ENCODE peak calls at places on chromosomes 11 and 22, in eight cellular contexts. E is prostate gland, S is A549, V is uterus, M is esophagus squamous epithelium, D is stomach, Z is tibial nerve, L is heart left ventricle. C is an unnamed sample.

GRCh38 chr11:60281482-60281881 is 1.0 kb downstream of the MS4A4A start:
- DNase-seq in E (no peak), S (no peak), V (no peak), M (no peak), D (no peak), Z (no peak), L (no peak), C (no peak)

GRCh38 chr11:10730151-10730550 is 20.9 kb upstream of the CTR9 start:
- DNase-seq in E (no peak), S (no peak), V (no peak), M (no peak), D (no peak), Z (no peak), L (no peak), C (no peak)

GRCh38 chr11:13772223-13773046 is 104.0 kb downstream of the FAR1 start:
- DNase-seq in E (peak; percentile 48), S (peak; percentile 16), V (no peak), M (no peak), D (no peak), Z (peak; percentile 18), L (no peak), C (peak; percentile 3)

GRCh38 chr11:71311928-71312510 is 59.6 kb upstream of the SHANK2 start:
- DNase-seq in E (no peak), S (no peak), V (no peak), M (no peak), D (peak; percentile 18), Z (no peak), L (peak; percentile 8), C (no peak)

GRCh38 chr11:128470081-128470480 is 117.3 kb downstream of the ETS1 start:
- DNase-seq in E (no peak), S (no peak), V (no peak), M (no peak), D (no peak), Z (no peak), L (no peak), C (no peak)

GRCh38 chr11:63917685-63918523 is 940 bp upstream of the RCOR2 start:
- DNase-seq in E (peak; percentile 25), S (peak; percentile 62), V (peak; percentile 60), M (no peak), D (peak; percentile 74), Z (no peak), L (peak; percentile 86), C (peak; percentile 71)

GRCh38 chr11:115455606-115456005 is 48.6 kb downstream of the CADM1 start:
- DNase-seq in E (no peak), S (no peak), V (no peak), M (no peak), D (no peak), Z (no peak), L (no peak), C (no peak)

GRCh38 chr11:38460901-38461300 is 1862.9 kb upstream of the RAG2 start:
- DNase-seq in E (peak; percentile 81), S (no peak), V (no peak), M (no peak), D (peak; percentile 71), Z (peak; percentile 22), L (peak; percentile 33), C (peak; percentile 80)

GRCh38 chr11:47948137-47948536 is 32.2 kb upstream of the PTPRJ start:
- DNase-seq in E (no peak), S (no peak), V (no peak), M (no peak), D (no peak), Z (no peak), L (no peak), C (no peak)

GRCh38 chr11:13720940-13721339 is 52.5 kb downstream of the FAR1 start:
- DNase-seq in E (no peak), S (no peak), V (no peak), M (no peak), D (no peak), Z (no peak), L (no peak), C (no peak)

GRCh38 chr11:19025799-19026406 is 34.6 kb downstream of the MRGPRX2 start:
- DNase-seq in E (no peak), S (no peak), V (peak; percentile 23), M (no peak), D (no peak), Z (no peak), L (peak; percentile 24), C (no peak)

GRCh38 chr11:11604340-11604992 is 17.3 kb downstream of the GALNT18 start:
- DNase-seq in E (no peak), S (no peak), V (no peak), M (no peak), D (no peak), Z (no peak), L (no peak), C (no peak)

GRCh38 chr22:30562391-30562790 is 12.1 kb downstream of the GAL3ST1 start:
- DNase-seq in E (no peak), S (peak; percentile 49), V (no peak), M (no peak), D (no peak), Z (no peak), L (no peak), C (no peak)

DNA sequence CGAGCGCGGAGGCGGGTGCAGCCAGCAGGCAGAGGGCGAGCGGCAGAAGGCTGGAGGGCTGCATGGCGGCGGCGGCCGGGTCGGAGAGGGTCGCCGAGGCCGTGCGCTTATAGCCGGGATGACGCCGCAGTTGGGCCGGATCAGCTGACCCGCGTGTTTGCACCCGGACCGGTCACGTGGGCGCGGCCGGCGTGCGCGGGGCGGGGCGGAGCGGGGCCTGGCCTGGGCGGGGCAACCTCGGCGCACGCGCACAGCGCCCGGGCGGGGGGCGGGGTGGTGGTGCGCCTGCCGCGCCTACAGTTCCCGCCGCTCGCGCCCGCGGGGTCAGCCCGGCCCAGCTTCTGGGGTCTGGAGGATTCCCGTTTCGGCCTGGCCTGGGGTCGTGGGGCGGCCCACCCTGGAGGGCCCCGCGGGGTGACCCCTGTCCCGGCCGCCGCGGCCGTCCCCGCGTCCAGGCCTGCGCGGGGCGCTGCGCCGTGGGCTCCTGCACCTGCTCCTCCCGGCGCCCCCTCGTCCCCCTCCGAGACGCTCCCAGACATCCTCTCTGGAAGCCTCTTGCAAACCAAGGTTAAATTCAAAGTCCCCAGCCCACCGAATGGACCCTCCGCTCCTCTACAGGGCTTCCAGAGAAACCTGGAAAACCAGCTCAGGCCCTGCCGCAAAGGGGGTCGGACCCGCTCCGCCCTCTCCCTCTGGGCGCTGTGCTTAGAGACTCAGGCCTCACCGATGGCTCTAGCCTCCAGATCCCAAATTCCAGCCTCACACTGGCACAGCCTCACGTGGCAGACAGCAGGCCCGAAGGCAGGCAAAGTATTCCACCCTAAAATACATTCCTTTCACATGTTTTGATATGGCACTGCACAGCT is at the start of gene CTSD:
- DNase-seq in E (peak; percentile 85), S (peak; percentile 91), V (peak; percentile 80), M (no peak), D (peak; percentile 94), Z (peak; percentile 83), L (peak; percentile 92), C (peak; percentile 85)
- TF ChIP-seq POLR2A in E (peak; percentile 84), S (peak; percentile 35), V (no peak), M (peak; percentile 47), D (no peak), Z (peak; percentile 64), L (peak; percentile 12), C (peak; percentile 69)

DNA sequence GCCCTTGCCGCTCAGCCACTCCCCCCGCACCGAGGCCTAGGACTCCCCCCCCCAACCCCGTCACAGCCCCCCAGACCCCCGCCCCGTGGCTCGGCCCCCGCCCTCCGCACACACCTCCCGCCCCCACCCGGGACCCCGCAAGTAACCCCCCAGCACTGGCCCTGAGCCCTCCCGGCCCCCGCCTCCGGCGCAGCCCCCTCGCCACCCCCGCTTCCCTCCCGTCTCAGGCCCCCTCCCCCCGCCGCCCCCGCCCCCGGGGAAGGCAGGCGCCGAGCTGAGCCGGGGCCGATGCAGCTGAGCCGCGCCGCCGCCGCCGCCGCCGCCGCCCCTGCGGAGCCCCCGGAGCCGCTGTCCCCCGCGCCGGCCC is 1.5 kb downstream of the SHANK3 start:
- DNase-seq in E (no peak), S (no peak), V (no peak), M (no peak), D (no peak), Z (no peak), L (no peak), C (no peak)
- H3K4me3 ChIP-seq in E (peak overlapping the region; percentile 12), S (peak overlapping the region; percentile 58), V (peak overlapping the region; percentile 19), M (peak overlapping the region; percentile 48), D (peak overlapping the region; percentile 52), Z (peak overlapping the region; percentile 37), L (peak overlapping the region; percentile 57), C (peak overlapping the region; percentile 38)

GRCh38 chr22:35870517-35871275 is 153.0 kb downstream of the APOL5 start:
- DNase-seq in E (no peak), S (no peak), V (no peak), M (no peak), D (no peak), Z (no peak), L (no peak), C (no peak)
- H3K4me1 ChIP-seq in E (no peaks in the 10 kb centered on the region), S (peaks cover 4% of the 10 kb centered on the region), V (no peaks in the 10 kb centered on the region), M (peaks cover 33% of the 10 kb centered on the region), D (no peaks in the 10 kb centered on the region), Z (peaks cover 1% of the 10 kb centered on the region), L (no peaks in the 10 kb centered on the region), C (peaks cover 16% of the 10 kb centered on the region)

GRCh38 chr11:102109896-102110760 is at the start of gene YAP1:
- DNase-seq in E (peak; percentile 86), S (peak; percentile 25), V (peak; percentile 88), M (no peak), D (peak; percentile 88), Z (peak; percentile 71), L (peak; percentile 91), C (peak; percentile 89)
- TF ChIP-seq POLR2A in E (peak; percentile 75), S (peak; percentile 25), V (peak; percentile 71), M (peak; percentile 57), D (no peak), Z (peak; percentile 27), L (no peak), C (no peak)

GRCh38 chr11:66112640-66113098 is 42.6 kb downstream of the PACS1 start:
- DNase-seq in E (no peak), S (no peak), V (no peak), M (no peak), D (no peak), Z (peak; percentile 6), L (no peak), C (peak; percentile 28)
- H3K4me3 ChIP-seq in E (no peak overlapping the region), S (peak overlapping the region; percentile 9), V (no peak overlapping the region), M (no peak overlapping the region), D (no peak overlapping the region), Z (no peak overlapping the region), L (no peak overlapping the region), C (no peak overlapping the region)

GRCh38 chr11:2385156-2386151 is 8.3 kb downstream of the CD81 start:
- DNase-seq in E (no peak), S (no peak), V (peak; percentile 23), M (no peak), D (no peak), Z (no peak), L (no peak), C (no peak)
- H3K4me1 ChIP-seq in E (peaks cover 68% of the 10 kb centered on the region), S (peaks cover 44% of the 10 kb centered on the region), V (peaks cover 88% of the 10 kb centered on the region), M (peaks cover 100% of the 10 kb centered on the region), D (peaks cover 96% of the 10 kb centered on the region), Z (peaks cover 13% of the 10 kb centered on the region), L (peaks cover 50% of the 10 kb centered on the region), C (peaks cover 80% of the 10 kb centered on the region)

DNA sequence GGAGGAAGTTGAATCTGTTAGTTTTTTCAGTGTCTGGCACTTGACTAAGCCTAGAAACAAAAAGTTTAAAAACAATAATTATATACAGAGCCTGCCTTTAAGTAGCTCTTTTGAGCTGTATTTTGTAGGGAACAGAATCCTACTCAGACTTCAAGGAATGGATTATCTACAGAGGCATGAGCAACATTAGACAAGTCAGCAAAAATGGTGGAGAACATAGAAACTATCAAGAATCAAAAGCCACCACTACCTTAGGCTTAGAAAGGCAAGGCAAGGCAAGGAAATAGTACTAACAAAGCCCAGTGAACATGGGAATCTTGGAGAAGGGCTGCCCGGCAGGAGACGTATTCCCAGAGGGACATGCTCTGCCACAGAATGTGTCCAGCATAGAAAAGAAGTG is 353.6 kb upstream of the FAT3 start:
- DNase-seq in E (no peak), S (no peak), V (no peak), M (no peak), D (no peak), Z (no peak), L (no peak), C (no peak)
- TF ChIP-seq POLR2A in E (no peak), S (no peak), V (no peak), M (no peak), D (no peak), Z (no peak), L (no peak), C (no peak)

C was measured in thyroid gland.